ENCODE peak calls at places on chromosomes 16 and 17, in nine cellular contexts. H is SK-N-SH, D is OCI-LY7, R is HepG2, S is astrocyte, O is K562, G is fibroblast of lung, Z is hepatocyte, A is GM23338. Q is an unnamed sample. For H3K79me2, the result is how much of the 10 kb centered on the place peaks cover.

GRCh38 chr17:78106211-78106610 is 22.3 kb downstream of the TMC6 start:
- DNase-seq in O (no peak), S (no peak), A (no peak), Z (no peak), R (no peak), G (no peak), D (no peak), H (no peak), Q (no peak)

GRCh38 chr17:77974396-77974795 is 15.9 kb downstream of the TNRC6C start:
- DNase-seq in R (no peak), D (no peak), G (no peak), A (no peak), H (no peak), S (no peak), Z (no peak), O (no peak), Q (no peak)

GRCh38 chr17:34241062-34241461 is 14.0 kb upstream of the CCL2 start:
- DNase-seq in A (no peak), O (no peak), G (no peak), S (peak), R (no peak), Z (no peak), H (peak), D (no peak), Q (no peak)

GRCh38 chr17:34306466-34306865 is 12.8 kb upstream of the CCL8 start:
- DNase-seq in S (peak), Z (peak), G (peak), D (no peak), H (peak), R (no peak), O (no peak), A (peak), Q (no peak)

GRCh38 chr16:15654591-15654990 is 4.5 kb downstream of the NDE1 start:
- DNase-seq in O (no peak), H (no peak), D (no peak), G (no peak), R (no peak), Z (no peak), A (no peak), S (no peak), Q (no peak)

GRCh38 chr17:27630607-27631408 is at the start of gene LGALS9:
- DNase-seq in R (no peak), Z (no peak), O (no peak), H (no peak), A (no peak), G (no peak), D (peak), S (peak), Q (peak)

GRCh38 chr16:27883576-27883975 is 179.9 kb downstream of the GSG1L start:
- DNase-seq in Z (no peak), G (no peak), O (no peak), H (no peak), R (no peak), A (no peak), D (no peak), S (no peak), Q (no peak)

GRCh38 chr17:74592087-74592990 is at the start of gene CD300LD:
- DNase-seq in S (no peak), O (no peak), A (no peak), H (no peak), G (no peak), D (no peak), R (no peak), Z (no peak), Q (no peak)

GRCh38 chr16:27722266-27722636 is 172.3 kb downstream of the KATNIP start:
- DNase-seq in G (no peak), O (no peak), S (no peak), D (no peak), H (no peak), Z (no peak), R (peak), A (no peak), Q (no peak)

GRCh38 chr16:24853830-24854229 is 8.1 kb downstream of the SLC5A11 start:
- DNase-seq in A (peak), H (peak), R (no peak), S (peak), D (no peak), Z (peak), O (no peak), G (peak), Q (no peak)

GRCh38 chr16:4918790-4919210 is 18.1 kb downstream of the PPL start:
- DNase-seq in D (no peak), Z (peak), R (no peak), A (peak), S (no peak), H (no peak), O (no peak), G (no peak), Q (peak)

GRCh38 chr17:21288581-21289017 is 4.1 kb downstream of the MAP2K3 start:
- DNase-seq in D (peak), A (no peak), Z (no peak), H (no peak), O (no peak), G (no peak), R (no peak), S (no peak), Q (no peak)

GRCh38 chr16:89601906-89602272 is 11.6 kb upstream of the DPEP1 start:
- DNase-seq in Z (no peak), O (no peak), D (no peak), A (no peak), S (peak), G (no peak), H (no peak), R (no peak), Q (no peak)

GRCh38 chr16:85662036-85662812 is 26.5 kb downstream of the GINS2 start:
- DNase-seq in A (no peak), R (no peak), O (no peak), D (no peak), H (no peak), S (no peak), Z (no peak), G (no peak), Q (no peak)

GRCh38 chr16:77918792-77919707 is 103.3 kb upstream of the CLEC3A start:
- DNase-seq in S (peak), Z (peak), R (peak), O (no peak), A (no peak), G (peak), H (no peak), D (no peak), Q (no peak)

GRCh38 chr16:85151603-85152413 is 39.5 kb upstream of the CIBAR2 start:
- DNase-seq in S (peak), D (no peak), R (no peak), O (peak), A (no peak), Z (peak), G (peak), H (peak), Q (no peak)

GRCh38 chr16:1428511-1428910 is 2.4 kb upstream of the PERCC1 start:
- DNase-seq in G (no peak), O (peak), R (no peak), S (no peak), Z (no peak), H (no peak), A (peak), D (peak), Q (no peak)

GRCh38 chr17:42281571-42282096 is 5.4 kb upstream of the STAT5B start:
- DNase-seq in S (no peak), A (no peak), D (no peak), G (no peak), O (no peak), Z (no peak), R (no peak), H (peak), Q (no peak)

GRCh38 chr17:2013994-2014317 is 11.2 kb downstream of the RTN4RL1 start:
- DNase-seq in S (no peak), Z (no peak), D (no peak), R (no peak), G (no peak), H (no peak), A (no peak), O (no peak), Q (no peak)

GRCh38 chr16:54136276-54136625 is 150.3 kb downstream of the IRX3 start:
- DNase-seq in O (no peak), A (no peak), S (peak), D (no peak), Z (no peak), H (no peak), G (no peak), R (no peak), Q (peak)

GRCh38 chr16:54208262-54208661 is 78.3 kb downstream of the IRX3 start:
- DNase-seq in O (no peak), G (no peak), Z (no peak), H (no peak), R (no peak), D (no peak), A (no peak), S (no peak), Q (no peak)

GRCh38 chr16:89863741-89864391 is 9.5 kb upstream of the TCF25 start:
- DNase-seq in H (no peak), S (peak), Z (no peak), G (peak), D (peak), A (no peak), O (no peak), R (no peak), Q (no peak)

GRCh38 chr17:57994436-57994835 is 6.4 kb upstream of the VEZF1 start:
- DNase-seq in Z (no peak), S (no peak), O (no peak), R (no peak), G (no peak), H (no peak), A (no peak), D (no peak), Q (no peak)

GRCh38 chr16:53773881-53774280 is 69.9 kb downstream of the FTO start:
- DNase-seq in A (no peak), S (no peak), H (no peak), Z (no peak), G (no peak), D (no peak), O (no peak), R (no peak), Q (no peak)

GRCh38 chr17:44002141-44002848 is 2.1 kb upstream of the NAGS start:
- DNase-seq in Z (no peak), R (peak), S (peak), H (no peak), G (peak), O (no peak), A (no peak), D (no peak), Q (no peak)

GRCh38 chr16:61042736-61043135 is 993.5 kb downstream of the CDH8 start:
- DNase-seq in R (no peak), A (peak), O (no peak), Z (peak), H (no peak), S (no peak), G (no peak), D (peak), Q (no peak)

GRCh38 chr16:57958544-57958943 is 12.4 kb downstream of the CNGB1 start:
- DNase-seq in G (no peak), R (no peak), A (no peak), Z (no peak), H (no peak), O (no peak), S (no peak), D (no peak), Q (no peak)

GRCh38 chr17:18993876-18994275 is 10.7 kb downstream of the FAM83G start:
- DNase-seq in A (no peak), S (no peak), R (no peak), D (no peak), Z (no peak), G (peak), O (no peak), H (no peak), Q (no peak)

GRCh38 chr17:64662774-64663367 is 764 bp upstream of the SMURF2 start:
- DNase-seq in D (peak), O (no peak), A (peak), G (no peak), H (no peak), S (no peak), Z (no peak), R (no peak), Q (peak)

GRCh38 chr17:43521389-43521788 is 24.8 kb downstream of the ETV4 start:
- DNase-seq in G (no peak), R (no peak), Z (no peak), H (no peak), S (no peak), O (no peak), A (no peak), D (no peak), Q (no peak)

GRCh38 chr16:85778873-85779272 is 20.5 kb downstream of the EMC8 start:
- DNase-seq in S (no peak), G (no peak), A (no peak), H (no peak), O (no peak), Z (no peak), R (no peak), D (no peak), Q (no peak)

GRCh38 chr16:526181-527014 is 1.1 kb upstream of the CAPN15 start:
- DNase-seq in H (no peak), Z (peak), D (peak), A (peak), R (no peak), O (no peak), G (peak), S (peak), Q (no peak)

GRCh38 chr16:86389566-86390328 is 120.6 kb upstream of the FOXF1 start:
- DNase-seq in Z (no peak), D (no peak), A (no peak), G (peak), R (no peak), H (no peak), S (no peak), O (no peak), Q (no peak)

GRCh38 chr16:85173077-85173980 is 61.1 kb upstream of the CIBAR2 start:
- DNase-seq in R (no peak), Z (peak), D (no peak), O (peak), H (peak), G (peak), S (peak), A (no peak), Q (no peak)

GRCh38 chr17:17077101-17077500 is 34.8 kb downstream of the MPRIP start:
- DNase-seq in G (no peak), H (no peak), O (no peak), Z (no peak), D (no peak), A (no peak), S (no peak), R (no peak), Q (no peak)

GRCh38 chr16:84120023-84120422 is 3.3 kb upstream of the MBTPS1 start:
- DNase-seq in A (no peak), D (no peak), Z (no peak), S (no peak), G (no peak), R (no peak), O (no peak), H (no peak), Q (no peak)

GRCh38 chr16:84115919-84116719 is 623 bp downstream of the MBTPS1 start:
- DNase-seq in H (no peak), S (peak), R (peak), A (no peak), O (no peak), Z (no peak), D (peak), G (peak), Q (peak)

GRCh38 chr16:84117482-84117843 is 721 bp upstream of the MBTPS1 start:
- DNase-seq in Z (no peak), G (peak), D (peak), S (peak), H (peak), O (no peak), R (no peak), A (peak), Q (no peak)

GRCh38 chr16:84119368-84119767 is 2.6 kb upstream of the MBTPS1 start:
- DNase-seq in H (no peak), Z (no peak), G (no peak), R (no peak), S (no peak), A (no peak), D (no peak), O (no peak), Q (peak)

DNA sequence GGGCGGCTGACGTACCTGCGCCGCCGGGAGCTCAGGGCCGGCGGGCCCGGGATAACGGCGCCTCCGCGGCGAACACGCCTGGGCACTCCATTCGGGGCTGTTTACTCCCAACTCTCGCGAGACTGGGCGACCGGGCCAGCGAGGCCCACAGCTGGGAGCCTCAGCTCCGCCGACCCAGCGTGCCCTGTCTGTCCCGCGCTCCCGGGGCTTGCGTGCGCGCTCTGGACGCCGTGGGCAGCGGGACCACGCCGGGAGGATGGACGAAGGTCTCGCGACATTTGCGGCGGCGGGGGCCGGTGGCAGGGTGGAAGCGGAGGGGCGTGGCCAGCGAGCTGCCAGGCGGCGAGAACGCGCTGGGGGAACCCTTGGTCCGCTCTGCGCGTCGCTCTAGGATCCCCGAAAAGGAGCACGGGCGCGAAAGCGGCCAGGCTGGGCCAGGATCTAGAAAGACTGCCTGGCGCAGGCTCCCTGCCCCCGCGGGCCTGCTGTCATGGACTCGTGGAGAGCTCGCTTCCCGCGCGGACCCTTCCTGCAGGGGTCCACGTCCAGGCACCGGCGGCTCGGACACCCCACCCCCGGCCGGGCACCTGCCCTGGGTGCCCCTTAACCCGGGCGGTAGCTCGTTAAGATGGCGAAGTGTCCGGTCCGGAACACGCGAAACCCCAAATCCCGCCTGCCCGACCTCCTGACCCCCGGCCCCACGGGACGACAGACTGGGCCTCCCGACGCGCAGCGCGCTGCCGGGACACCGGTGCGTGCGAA is at the start of gene MBTPS1:
- DNase-seq in S (peak), A (peak), O (peak), Z (peak), D (peak), G (peak), R (peak), H (peak), Q (peak)
- H3K79me2 ChIP-seq in S (under half), A (under half), O (half or more), Z (half or more), D (half or more), G (under half), R (under half), H (half or more), Q (half or more)

GRCh38 chr17:81035389-81036127 is 607 bp downstream of the BAIAP2 start:
- DNase-seq in S (no peak), H (no peak), A (no peak), D (no peak), R (no peak), G (peak), O (peak), Z (no peak), Q (no peak)

GRCh38 chr17:81036128-81036891 is 1.4 kb downstream of the BAIAP2 start:
- DNase-seq in H (no peak), R (no peak), A (no peak), S (no peak), Z (no peak), O (no peak), G (no peak), D (no peak), Q (no peak)

GRCh38 chr17:81034168-81034777 is 678 bp upstream of the BAIAP2 start:
- DNase-seq in A (no peak), Z (no peak), H (no peak), G (no peak), S (no peak), O (no peak), D (no peak), R (no peak), Q (no peak)

GRCh38 chr17:81033535-81034167 is 1.3 kb upstream of the BAIAP2 start:
- DNase-seq in A (no peak), D (no peak), Z (no peak), G (no peak), H (no peak), R (peak), S (no peak), O (no peak), Q (no peak)

GRCh38 chr17:81034779-81035388 is at the start of gene BAIAP2:
- DNase-seq in O (peak), Z (peak), A (peak), S (peak), G (peak), H (peak), D (peak), R (peak), Q (peak)
- H3K27ac ChIP-seq in O (peak), Z (peak), A (no peak), S (peak), G (no peak), H (peak), D (no peak), R (no peak), Q (peak)

GRCh38 chr17:63232565-63233310 is 213.4 kb downstream of the CYB561 start:
- DNase-seq in D (peak), R (no peak), A (peak), H (no peak), G (no peak), O (no peak), S (no peak), Z (no peak), Q (no peak)
- TF ChIP-seq CTCF in D (peak), R (peak), A (peak), H (no peak), G (no peak), O (peak), S (no peak), Z (no peak), Q (no peak)

GRCh38 chr16:70551788-70552187 is 28.2 kb downstream of the SF3B3 start:
- DNase-seq in S (no peak), A (no peak), O (no peak), R (no peak), H (no peak), D (no peak), Z (no peak), G (peak), Q (no peak)
- H3K79me2 ChIP-seq in S (half or more), A (half or more), O (half or more), R (under half), H (half or more), D (half or more), Z (half or more), G (under half), Q (half or more)

DNA sequence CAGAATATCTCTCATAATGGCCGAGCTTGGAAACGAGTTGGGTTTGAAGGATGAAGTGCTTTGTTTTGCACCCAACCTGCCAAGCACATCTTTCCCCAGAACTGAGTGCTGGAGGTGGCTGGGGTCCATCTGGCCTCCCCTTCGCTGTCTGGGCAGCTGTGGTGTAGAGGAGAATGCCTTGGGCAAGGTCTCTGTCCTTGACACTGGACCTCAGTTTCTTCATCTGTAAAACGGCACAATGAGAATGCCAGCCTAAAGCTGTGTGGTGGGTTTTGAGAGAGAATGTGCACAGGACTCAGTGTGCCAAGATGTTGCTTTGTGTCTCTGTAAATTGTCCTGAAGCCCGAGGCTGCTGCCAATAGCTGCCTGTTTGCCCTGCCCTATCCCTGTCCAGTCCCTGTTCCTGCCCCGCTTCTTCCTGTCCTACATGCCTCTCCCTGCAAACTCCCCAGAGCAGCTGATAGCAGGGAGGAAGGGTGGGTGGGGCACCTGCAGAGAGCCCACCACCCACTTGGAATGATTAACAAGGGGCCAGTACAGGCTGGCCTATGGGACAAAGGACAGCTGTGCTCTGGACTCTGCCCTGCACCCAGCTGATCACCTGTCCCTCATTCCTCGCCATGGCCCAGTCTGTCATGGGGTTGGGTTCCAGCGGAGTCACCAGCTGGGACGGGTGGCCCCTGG is 15.3 kb downstream of the LASP1 start:
- DNase-seq in S (no peak), A (no peak), G (no peak), D (no peak), O (no peak), H (no peak), R (peak), Z (peak), Q (no peak)
- H3K27ac ChIP-seq in S (no peak), A (peak), G (no peak), D (no peak), O (no peak), H (no peak), R (peak), Z (peak), Q (no peak)

GRCh38 chr17:75876938-75877751 is 1.2 kb downstream of the TRIM47 start:
- DNase-seq in A (peak), S (peak), H (peak), O (no peak), R (peak), Z (peak), D (peak), G (peak), Q (peak)
- TF ChIP-seq CTCF in A (no peak), S (no peak), H (peak), O (no peak), R (peak), Z (peak), D (no peak), G (peak), Q (no peak)